ENCODE peak calls at places on chromosomes 3 and 15, in four cellular contexts. R, U, O and J are unnamed samples.
A peak's percentile ranks its signal among the peaks of the same experiment; 100 is the strongest.

GRCh38 chr3:176861137-176861536 is 336.1 kb downstream of the TBL1XR1 start:
- DNase-seq in U (no peak), O (no peak), R (no peak), J (no peak)

GRCh38 chr15:64619880-64620839 is 155.2 kb downstream of the RBPMS2 start:
- DNase-seq in O (no peak), R (no peak), U (no peak), J (no peak)

GRCh38 chr15:45183511-45183910 is 4.3 kb downstream of the SHF start:
- DNase-seq in R (no peak), O (no peak), U (no peak), J (no peak)

GRCh38 chr3:196932600-196932999 is 9.7 kb downstream of the NCBP2 start:
- DNase-seq in R (no peak), O (no peak), U (no peak), J (no peak)

GRCh38 chr3:193816656-193817311 is 223.8 kb downstream of the OPA1 start:
- DNase-seq in O (peak; percentile 85), U (no peak), R (peak; percentile 83), J (peak; percentile 34)

GRCh38 chr3:182469086-182469485 is 324.2 kb upstream of the ATP11B start:
- DNase-seq in U (no peak), R (no peak), O (no peak), J (no peak)

GRCh38 chr3:3178498-3179328 is 778 bp downstream of the CRBN start:
- DNase-seq in R (no peak), U (no peak), O (no peak), J (no peak)

GRCh38 chr3:130759692-130760338 is 13.2 kb upstream of the PIK3R4 start:
- DNase-seq in U (peak; percentile 75), R (peak; percentile 65), O (no peak), J (no peak)

GRCh38 chr3:194150252-194150934 is 14.4 kb downstream of the HES1 start:
- DNase-seq in O (no peak), U (no peak), R (no peak), J (no peak)

GRCh38 chr3:193974591-193974990 is 161.4 kb upstream of the HES1 start:
- DNase-seq in O (no peak), R (no peak), U (no peak), J (no peak)

GRCh38 chr15:39833515-39833981 is 50.9 kb upstream of the FSIP1 start:
- DNase-seq in R (no peak), O (no peak), U (no peak), J (no peak)

GRCh38 chr3:48236531-48236930 is 4.4 kb upstream of the ZNF589 start:
- DNase-seq in O (no peak), R (no peak), U (no peak), J (no peak)

GRCh38 chr3:172173316-172174271 is 134.2 kb downstream of the FNDC3B start:
- DNase-seq in O (no peak), U (no peak), R (no peak), J (no peak)

GRCh38 chr3:151159806-151160205 is 43.2 kb downstream of the GPR171 start:
- DNase-seq in R (no peak), U (no peak), O (no peak), J (no peak)

GRCh38 chr3:125443923-125444322 is 68.8 kb upstream of the ZNF148 start:
- DNase-seq in R (no peak), O (no peak), U (no peak), J (no peak)

GRCh38 chr3:123914829-123915228 is 30.7 kb upstream of the MYLK start:
- DNase-seq in R (no peak), O (no peak), U (no peak), J (no peak)

GRCh38 chr3:63740116-63740515 is 79.0 kb upstream of the C3orf49 start:
- DNase-seq in R (no peak), O (no peak), U (no peak), J (no peak)

GRCh38 chr3:56923546-56924224 is 121.9 kb upstream of the ARHGEF3 start:
- DNase-seq in U (no peak), R (no peak), O (no peak), J (no peak)

GRCh38 chr3:151935451-151935850 is 62.0 kb downstream of the SUCNR1 start:
- DNase-seq in U (no peak), R (no peak), O (no peak), J (no peak)

GRCh38 chr3:174333640-174334039 is 525.5 kb upstream of the NAALADL2 start:
- DNase-seq in R (no peak), U (no peak), O (no peak), J (no peak)

GRCh38 chr15:67836955-67837354 is 2.9 kb downstream of the RNU6-1 start:
- DNase-seq in R (no peak), U (no peak), O (no peak), J (no peak)

GRCh38 chr3:141368925-141369794 is 856 bp downstream of the ZBTB38 start:
- DNase-seq in R (no peak), U (no peak), O (no peak), J (no peak)

GRCh38 chr15:55401786-55402246 is 6.3 kb downstream of the CCPG1 start:
- DNase-seq in R (no peak), U (no peak), O (no peak), J (no peak)

GRCh38 chr3:107753494-107753893 is 230.7 kb downstream of the BBX start:
- DNase-seq in U (peak; percentile 39), O (no peak), R (peak; percentile 31), J (no peak)

GRCh38 chr3:162774613-162775100 is 1278.0 kb downstream of the OTOL1 start:
- DNase-seq in O (no peak), R (no peak), U (no peak), J (no peak)

GRCh38 chr15:34616613-34617012 is 33.2 kb upstream of the GOLGA8B start:
- DNase-seq in U (no peak), O (no peak), R (peak; percentile 10), J (no peak)

GRCh38 chr15:35506272-35506870 is 39.6 kb downstream of the DPH6 start:
- DNase-seq in U (no peak), R (no peak), O (no peak), J (no peak)

GRCh38 chr3:190044974-190045373 is 75.7 kb downstream of the P3H2 start:
- DNase-seq in R (no peak), U (no peak), O (no peak), J (no peak)

GRCh38 chr3:128547368-128547987 is 54.5 kb upstream of the GATA2 start:
- DNase-seq in O (no peak), R (no peak), U (no peak), J (no peak)

GRCh38 chr3:157406376-157406775 is 30.3 kb upstream of the PTX3 start:
- DNase-seq in R (no peak), O (no peak), U (no peak), J (no peak)

GRCh38 chr15:30073915-30074314 is 8.8 kb upstream of the GOLGA8J start:
- DNase-seq in U (no peak), O (no peak), R (no peak), J (no peak)

GRCh38 chr3:178318957-178319528 is 217.2 kb upstream of the KCNMB2 start:
- DNase-seq in O (no peak), U (no peak), R (peak; percentile 9), J (no peak)

GRCh38 chr3:47007482-47008257 is 28.2 kb downstream of the NBEAL2 start:
- DNase-seq in R (no peak), U (no peak), O (peak; percentile 44), J (no peak)

GRCh38 chr3:100402150-100402706 is 889 bp downstream of the LNP1 start:
- DNase-seq in O (no peak), U (no peak), R (no peak), J (no peak)

GRCh38 chr3:7697538-7697937 is 804.1 kb upstream of the LMCD1 start:
- DNase-seq in R (no peak), U (no peak), O (no peak), J (no peak)

GRCh38 chr3:178436773-178437172 is 99.5 kb upstream of the KCNMB2 start:
- DNase-seq in O (no peak), R (no peak), U (no peak), J (no peak)

GRCh38 chr15:68310178-68310810 is 32.7 kb downstream of the FEM1B start:
- DNase-seq in O (peak; percentile 21), U (no peak), R (no peak), J (peak; percentile 40)

GRCh38 chr3:162441716-162442115 is 945.1 kb downstream of the OTOL1 start:
- DNase-seq in U (no peak), O (no peak), R (no peak), J (no peak)

DNA sequence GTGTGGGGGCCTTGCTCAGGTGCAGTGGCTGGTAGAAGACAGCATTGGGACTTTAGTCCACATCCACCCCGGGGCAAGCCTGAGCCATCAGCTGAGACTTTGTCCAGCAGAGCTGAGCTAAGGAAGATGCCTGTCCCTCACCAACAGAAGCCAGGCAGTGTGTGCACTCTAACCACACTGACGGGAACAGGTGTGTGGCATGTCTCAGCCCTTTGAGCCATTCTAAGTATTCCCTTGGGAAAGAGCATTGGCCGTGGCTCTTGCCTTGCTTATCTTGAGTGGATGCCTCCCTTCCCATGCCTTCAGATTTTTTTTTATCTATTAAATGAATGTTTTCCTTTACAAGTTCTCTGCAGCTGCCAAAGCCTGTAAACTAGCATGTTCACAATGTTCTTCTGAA is 3.5 kb downstream of the GABRA5 start:
- DNase-seq in R (no peak), O (no peak), U (no peak), J (no peak)
- TF ChIP-seq CTCF in R (no peak), O (no peak), U (no peak), J (no peak)

GRCh38 chr15:75785771-75786563 is 57.3 kb upstream of the UBE2Q2 start:
- DNase-seq in U (peak; percentile 12), R (peak; percentile 14), O (no peak), J (peak; percentile 44)
- TF ChIP-seq CTCF in U (no peak), R (no peak), O (no peak), J (no peak)

DNA sequence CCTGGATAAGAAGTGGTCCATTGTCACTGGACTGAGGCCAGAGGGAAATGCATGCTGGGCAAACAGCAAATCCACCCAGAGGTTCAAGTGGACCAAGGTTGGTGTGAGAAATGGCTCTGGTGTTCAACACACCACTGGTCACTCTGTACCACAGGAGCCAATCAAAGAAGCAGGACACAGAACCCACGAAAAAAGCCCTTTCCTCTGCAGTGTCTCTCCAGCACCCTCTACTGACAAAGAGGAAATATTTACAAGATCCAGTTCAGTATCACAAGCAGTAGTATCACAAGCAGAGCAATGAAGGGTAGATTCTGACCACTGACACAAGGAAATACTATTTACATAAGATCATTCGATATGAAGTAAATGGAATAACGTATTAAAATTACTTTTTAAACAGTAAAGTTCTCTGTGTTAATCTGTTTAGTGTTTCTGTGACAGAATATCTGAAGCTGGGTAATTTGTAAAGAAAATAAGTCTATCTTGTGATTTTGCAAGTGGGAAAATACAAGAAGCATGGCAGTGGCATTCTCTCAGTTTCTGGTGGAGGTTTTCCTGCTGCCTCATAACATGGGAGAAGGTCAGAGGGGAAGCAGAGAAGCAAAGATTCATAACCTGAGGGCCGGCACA is 390.7 kb downstream of the EFHB start:
- DNase-seq in U (no peak), O (no peak), R (peak; percentile 18), J (no peak)
- TF ChIP-seq CTCF in U (peak; percentile 48), O (peak; percentile 53), R (peak; percentile 64), J (peak; percentile 16)

GRCh38 chr3:180181387-180181786 is 144.7 kb upstream of the PEX5L start:
- DNase-seq in R (no peak), O (no peak), U (no peak), J (no peak)
- TF ChIP-seq CTCF in R (no peak), O (no peak), U (no peak), J (no peak)